ENCODE peak calls at places on chromosome 1, in eight cellular contexts. T is MM.1S, R is upper lobe of right lung, Y is cardiac muscle cell, E is brain microvascular endothelial cell, G is dorsolateral prefrontal cortex, O is HCT116, N is psoas muscle. X is an unnamed sample.

GRCh38 chr1:226548281-226549093 is at the start of gene STUM:
- DNase-seq in Y (peak; percentile 49), O (no peak), N (peak; percentile 30), G (no peak), R (peak; percentile 71), E (no peak), T (peak; percentile 36), X (no peak)

GRCh38 chr1:33050221-33051076 is 13.8 kb upstream of the AK2 start:
- DNase-seq in N (no peak), E (peak; percentile 93), G (no peak), T (peak; percentile 35), O (peak; percentile 72), Y (peak; percentile 84), R (no peak), X (peak; percentile 79)

GRCh38 chr1:210237514-210237913 is 4.9 kb downstream of the SERTAD4 start:
- DNase-seq in R (no peak), Y (peak; percentile 26), O (no peak), G (no peak), T (no peak), E (no peak), N (no peak), X (no peak)

GRCh38 chr1:29083318-29084195 is 40.1 kb downstream of the TMEM200B start:
- DNase-seq in G (no peak), Y (no peak), R (no peak), E (no peak), O (no peak), N (no peak), T (no peak), X (no peak)

GRCh38 chr1:234538930-234539649 is 60.1 kb upstream of the TARBP1 start:
- DNase-seq in R (no peak), N (peak; percentile 50), O (no peak), E (no peak), Y (no peak), G (no peak), T (no peak), X (no peak)

GRCh38 chr1:36502616-36503015 is 19.9 kb upstream of the CSF3R start:
- DNase-seq in O (no peak), R (no peak), G (no peak), T (no peak), E (no peak), N (no peak), Y (no peak), X (no peak)

GRCh38 chr1:14571810-14572767 is 26.4 kb upstream of the KAZN start:
- DNase-seq in N (no peak), E (no peak), O (no peak), T (no peak), Y (peak; percentile 29), R (no peak), G (no peak), X (no peak)

GRCh38 chr1:230240446-230241076 is 173.5 kb downstream of the GALNT2 start:
- DNase-seq in O (no peak), T (no peak), N (no peak), R (no peak), G (no peak), E (no peak), Y (no peak), X (no peak)

GRCh38 chr1:19260211-19261138 is 8.9 kb downstream of the MRTO4 start:
- DNase-seq in T (no peak), R (peak; percentile 69), N (no peak), G (no peak), O (no peak), E (peak; percentile 91), Y (peak; percentile 27), X (peak; percentile 90)

GRCh38 chr1:43531453-43531905 is 796 bp downstream of the PTPRF start:
- DNase-seq in N (peak; percentile 35), T (no peak), Y (peak; percentile 31), G (no peak), R (peak; percentile 79), E (no peak), O (no peak), X (no peak)

GRCh38 chr1:54273092-54273836 is 73.3 kb downstream of the MRPL37 start:
- DNase-seq in N (peak; percentile 78), O (no peak), R (no peak), Y (peak; percentile 70), T (no peak), E (peak; percentile 54), G (peak; percentile 80), X (peak; percentile 91)

GRCh38 chr1:213061263-213061662 is 10.2 kb downstream of the RPS6KC1 start:
- DNase-seq in T (peak; percentile 30), G (no peak), Y (no peak), N (no peak), R (no peak), E (no peak), O (no peak), X (no peak)

GRCh38 chr1:69551476-69552324 is 16.0 kb upstream of the LRRC7 start:
- DNase-seq in R (no peak), E (no peak), G (no peak), N (no peak), T (no peak), Y (no peak), O (no peak), X (no peak)

GRCh38 chr1:154411525-154411924 is 6.4 kb downstream of the IL6R start:
- DNase-seq in O (no peak), G (no peak), T (no peak), R (no peak), N (no peak), E (no peak), Y (no peak), X (no peak)

GRCh38 chr1:187689137-187689536 is 860.4 kb downstream of the PLA2G4A start:
- DNase-seq in E (peak; percentile 74), Y (peak; percentile 90), O (no peak), N (no peak), R (no peak), T (no peak), G (no peak), X (peak; percentile 95)

GRCh38 chr1:43238104-43238503 is 31.7 kb upstream of the TMEM125 start:
- DNase-seq in Y (peak; percentile 81), G (peak; percentile 80), O (peak; percentile 54), R (no peak), T (peak; percentile 19), E (peak; percentile 62), N (peak; percentile 39), X (peak; percentile 51)

GRCh38 chr1:232140419-232141166 is 489.3 kb downstream of the SIPA1L2 start:
- DNase-seq in R (no peak), O (no peak), G (no peak), Y (no peak), N (no peak), E (no peak), T (no peak), X (no peak)

GRCh38 chr1:214072758-214073157 is 85.0 kb downstream of the PROX1 start:
- DNase-seq in N (no peak), R (no peak), Y (no peak), T (no peak), E (no peak), G (no peak), O (no peak), X (no peak)

GRCh38 chr1:90246069-90246468 is 251.2 kb downstream of the ZNF326 start:
- DNase-seq in E (no peak), O (no peak), Y (no peak), R (no peak), N (no peak), T (no peak), G (no peak), X (no peak)

GRCh38 chr1:78045850-78046778 is at the start of gene GIPC2:
- DNase-seq in E (no peak), O (no peak), R (peak; percentile 65), G (no peak), N (peak; percentile 49), Y (peak; percentile 31), T (no peak), X (peak; percentile 35)

GRCh38 chr1:91406773-91407389 is 2.2 kb upstream of the HFM1 start:
- DNase-seq in N (no peak), E (no peak), R (no peak), T (no peak), O (no peak), G (no peak), Y (peak; percentile 18), X (no peak)
- TF ChIP-seq CTCF in N (no peak), E (peak; percentile 61), R (peak; percentile 24), T (no peak), O (peak; percentile 67), G (no peak), Y (peak; percentile 33), X (peak; percentile 38)

DNA sequence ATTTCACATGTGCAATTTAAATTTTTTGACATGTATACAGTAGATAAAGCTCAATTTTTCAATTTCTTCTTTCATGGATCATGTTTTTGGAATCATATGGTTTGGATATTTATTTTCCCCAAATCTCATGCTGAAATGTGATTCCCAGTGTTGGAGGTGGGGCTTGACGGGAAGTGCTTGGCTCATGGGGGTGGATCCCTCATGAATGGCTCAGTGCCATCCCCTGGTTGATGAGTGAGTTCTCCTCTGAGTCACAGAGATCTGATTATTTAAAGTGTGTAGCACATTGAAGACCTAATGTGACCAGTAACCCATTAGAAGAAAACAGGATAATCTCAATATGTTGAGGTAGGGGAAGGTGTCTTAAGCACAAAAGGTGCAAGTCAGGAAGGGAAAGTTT is 9.1 kb upstream of the IFI16 start:
- DNase-seq in T (no peak), Y (peak; percentile 96), R (peak; percentile 69), N (peak; percentile 83), E (peak; percentile 93), G (peak; percentile 60), O (peak; percentile 10), X (peak; percentile 95)
- H3K4me3 ChIP-seq in T (no peak overlapping the region), Y (peak overlapping the region; percentile 46), R (peak overlapping the region; percentile 42), N (peak overlapping the region; percentile 61), E (peak overlapping the region; percentile 60), G (peak overlapping the region; percentile 70), O (no peak overlapping the region), X (peak overlapping the region; percentile 58)

DNA sequence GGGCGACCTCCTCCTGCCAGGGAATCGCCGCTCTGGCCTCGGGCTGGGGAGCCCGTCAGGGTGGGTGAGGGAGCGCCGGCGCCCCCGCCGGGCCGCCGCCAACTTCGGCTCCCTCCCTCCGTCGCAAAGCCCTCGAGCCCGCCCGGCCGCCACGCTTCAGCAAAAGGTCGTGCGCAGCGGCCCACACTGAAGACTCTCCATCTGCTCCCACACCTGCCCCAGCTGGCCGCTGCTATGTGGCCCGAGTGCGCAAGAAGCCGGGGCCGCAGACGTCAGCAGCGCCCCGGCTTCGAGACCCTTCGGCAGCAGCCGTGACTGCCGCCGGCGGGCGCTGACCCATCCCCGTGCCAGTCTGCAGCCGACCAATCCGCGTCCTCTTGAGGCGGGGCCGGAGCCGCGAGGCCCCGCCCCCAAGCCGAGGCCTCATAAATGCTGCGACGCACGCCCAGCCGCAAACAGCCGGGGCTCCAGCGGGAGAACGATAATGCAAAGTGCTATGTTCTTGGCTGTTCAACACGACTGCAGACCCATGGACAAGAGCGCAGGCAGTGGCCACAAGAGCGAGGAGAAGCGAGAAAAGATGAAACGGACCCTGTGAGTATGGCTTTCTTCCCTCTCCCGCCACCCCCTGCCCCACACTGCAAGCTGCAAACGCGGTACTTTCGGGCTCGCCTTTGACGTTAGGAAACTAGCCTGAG is at the start of gene RGS2:
- DNase-seq in N (peak; percentile 90), G (peak; percentile 96), R (peak; percentile 96), T (peak; percentile 98), Y (peak; percentile 97), E (peak; percentile 85), O (peak; percentile 77), X (peak; percentile 96)
- TF ChIP-seq CTCF in N (no peak), G (peak; percentile 20), R (peak; percentile 40), T (peak; percentile 31), Y (no peak), E (no peak), O (no peak), X (peak; percentile 21)

DNA sequence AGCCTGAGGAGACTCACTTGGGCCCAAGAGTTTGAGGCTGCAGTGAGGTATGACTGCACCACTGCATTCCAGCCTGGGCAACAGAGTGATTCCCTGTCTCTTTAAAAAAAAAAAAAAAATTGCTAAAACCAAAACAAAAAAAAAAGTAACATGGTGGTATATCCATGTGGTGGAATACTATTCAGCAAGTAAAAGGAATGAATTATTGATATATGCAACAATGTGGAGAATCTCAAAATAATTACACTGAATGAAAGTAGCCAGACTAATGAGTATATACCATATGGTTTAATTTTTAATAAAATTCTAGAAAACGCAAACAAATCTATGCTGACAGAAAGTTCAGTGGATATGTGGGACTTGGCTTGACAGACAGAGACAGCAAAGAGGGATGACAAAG is 80.3 kb upstream of the DMRTA2 start:
- DNase-seq in T (no peak), O (no peak), Y (no peak), E (no peak), N (no peak), G (no peak), R (no peak), X (no peak)
- H3K4me3 ChIP-seq in T (no peak overlapping the region), O (no peak overlapping the region), Y (no peak overlapping the region), E (no peak overlapping the region), N (no peak overlapping the region), G (no peak overlapping the region), R (no peak overlapping the region), X (no peak overlapping the region)

X was measured in astrocyte of the spinal cord.